ENCODE peak calls at places on chromosome 21, in eight cellular contexts. F, O, V, I, M, Y, L and U are unnamed samples.

GRCh38 chr21:41761211-41762181 is 5.4 kb downstream of the RIPK4 start:
- DNase-seq in F (peak), O (no peak), V (peak), I (peak), M (peak), Y (no peak), L (peak), U (peak)

GRCh38 chr21:25396135-25396711 is 211.1 kb downstream of the MRPL39 start:
- DNase-seq in F (no peak), O (no peak), V (no peak), I (no peak), M (no peak), Y (peak), L (no peak), U (no peak)

GRCh38 chr21:45875881-45876280 is 105.7 kb upstream of the COL6A1 start:
- DNase-seq in F (peak), O (no peak), V (no peak), I (no peak), M (no peak), Y (no peak), L (no peak), U (peak)

GRCh38 chr21:42406201-42406601 is 2.5 kb downstream of the UBASH3A start:
- DNase-seq in F (peak), O (no peak), V (no peak), I (no peak), M (peak), Y (no peak), L (no peak), U (no peak)

GRCh38 chr21:34061983-34062382 is 11.4 kb upstream of the MRPS6 start:
- DNase-seq in F (no peak), O (no peak), V (peak), I (peak), M (peak), Y (peak), L (no peak), U (peak)

GRCh38 chr21:14405225-14405624 is 22.3 kb upstream of the HSPA13 start:
- DNase-seq in F (no peak), O (no peak), V (peak), I (no peak), M (no peak), Y (no peak), L (no peak), U (no peak)

GRCh38 chr21:46128983-46129571 is 26.3 kb downstream of the FTCD start:
- DNase-seq in F (peak), O (no peak), V (no peak), I (no peak), M (no peak), Y (no peak), L (no peak), U (no peak)

GRCh38 chr21:40173833-40174232 is 306.6 kb downstream of the PCP4 start:
- DNase-seq in F (no peak), O (no peak), V (peak), I (peak), M (no peak), Y (no peak), L (no peak), U (peak)

GRCh38 chr21:45264146-45264918 is 23.4 kb downstream of the POFUT2 start:
- DNase-seq in F (no peak), O (no peak), V (no peak), I (peak), M (no peak), Y (no peak), L (no peak), U (peak)

GRCh38 chr21:30434033-30434631 is 4.1 kb downstream of the KRTAP13-4 start:
- DNase-seq in F (no peak), O (no peak), V (peak), I (peak), M (peak), Y (peak), L (no peak), U (peak)

GRCh38 chr21:46092811-46093667 is 4.9 kb upstream of the COL6A2 start:
- DNase-seq in F (peak), O (no peak), V (no peak), I (peak), M (no peak), Y (no peak), L (no peak), U (peak)

GRCh38 chr21:20774737-20775136 is 223.5 kb upstream of the NCAM2 start:
- DNase-seq in F (no peak), O (no peak), V (no peak), I (no peak), M (no peak), Y (no peak), L (no peak), U (no peak)

GRCh38 chr21:16046625-16047340 is 317.0 kb downstream of the USP25 start:
- DNase-seq in F (no peak), O (no peak), V (no peak), I (no peak), M (no peak), Y (no peak), L (no peak), U (no peak)

GRCh38 chr21:17612023-17612564 is 607 bp downstream of the BTG3 start:
- DNase-seq in F (peak), O (no peak), V (peak), I (peak), M (peak), Y (peak), L (no peak), U (peak)

GRCh38 chr21:17612565-17613241 is at the start of gene BTG3:
- DNase-seq in F (peak), O (peak), V (peak), I (peak), M (peak), Y (peak), L (peak), U (peak)

GRCh38 chr21:17609681-17610080 is 3.0 kb downstream of the BTG3 start:
- DNase-seq in F (no peak), O (no peak), V (no peak), I (no peak), M (no peak), Y (no peak), L (no peak), U (no peak)

GRCh38 chr21:17611414-17612022 is 1.2 kb downstream of the BTG3 start:
- DNase-seq in F (peak), O (peak), V (peak), I (peak), M (peak), Y (peak), L (peak), U (peak)

GRCh38 chr21:17610862-17611261 is 1.8 kb downstream of the BTG3 start:
- DNase-seq in F (no peak), O (no peak), V (peak), I (no peak), M (peak), Y (no peak), L (no peak), U (no peak)
- H3K4me3 ChIP-seq in F (peak), O (peak), V (peak), I (peak), M (peak), Y (peak), L (peak), U (no peak)

GRCh38 chr21:28325618-28326017 is 667.1 kb downstream of the LTN1 start:
- DNase-seq in F (no peak), O (no peak), V (no peak), I (peak), M (no peak), Y (no peak), L (no peak), U (peak)
- H3K4me3 ChIP-seq in F (no peak), O (no peak), V (no peak), I (peak), M (no peak), Y (no peak), L (no peak), U (no peak)

GRCh38 chr21:35527358-35527757 is 478.3 kb upstream of the RUNX1 start:
- DNase-seq in F (no peak), O (no peak), V (no peak), I (no peak), M (no peak), Y (no peak), L (no peak), U (no peak)

GRCh38 chr21:35525443-35525842 is 476.3 kb upstream of the RUNX1 start:
- DNase-seq in F (no peak), O (no peak), V (peak), I (no peak), M (no peak), Y (no peak), L (no peak), U (no peak)

GRCh38 chr21:35530726-35531125 is 481.6 kb upstream of the RUNX1 start:
- DNase-seq in F (no peak), O (no peak), V (peak), I (no peak), M (peak), Y (no peak), L (no peak), U (no peak)

GRCh38 chr21:35529141-35529863 is 480.2 kb upstream of the RUNX1 start:
- DNase-seq in F (no peak), O (no peak), V (peak), I (no peak), M (peak), Y (peak), L (no peak), U (no peak)

DNA sequence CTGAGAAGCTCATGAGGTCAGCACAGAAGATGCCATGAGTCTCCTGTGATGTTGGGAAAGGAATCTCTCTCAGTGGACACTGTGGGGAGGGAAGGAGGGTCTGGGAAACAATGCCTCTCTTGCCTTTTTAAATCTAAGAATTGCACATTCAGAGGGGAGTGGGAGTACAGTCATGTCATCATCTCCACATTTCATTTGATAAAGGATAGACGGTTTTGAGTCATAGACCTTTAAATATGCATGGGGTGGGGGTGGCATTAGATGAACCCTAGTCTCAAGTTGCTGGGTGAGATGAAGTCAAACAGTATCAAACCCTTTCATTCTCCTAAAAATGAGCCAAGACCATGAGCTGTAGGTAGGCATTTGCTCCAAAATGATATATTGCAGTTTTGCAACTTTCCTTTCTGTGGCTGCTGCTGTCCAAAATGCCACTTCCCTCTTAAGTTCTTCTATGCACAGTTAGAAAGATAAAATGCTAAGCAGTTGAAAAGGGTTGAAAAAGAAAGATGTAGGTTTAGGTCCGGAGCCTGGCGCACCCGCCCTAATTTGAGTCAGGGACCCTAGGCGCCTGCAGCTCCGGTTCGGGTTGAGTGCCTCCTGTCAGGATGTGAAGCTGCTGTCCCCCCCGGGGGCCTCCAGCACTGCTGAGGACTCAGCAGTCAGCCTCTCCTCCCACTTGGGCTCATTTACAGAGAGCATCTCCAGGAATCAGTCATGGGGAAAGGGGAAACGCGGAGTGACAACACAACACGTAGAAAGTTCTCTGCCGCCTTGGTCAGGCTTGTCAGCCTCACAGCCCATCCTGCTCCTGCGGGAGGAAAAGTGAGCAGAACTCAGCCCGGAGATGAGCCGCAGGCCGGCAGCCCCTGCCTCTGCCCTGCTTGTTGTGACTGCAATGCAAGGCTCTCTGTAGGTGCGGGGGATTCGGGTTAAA is 479.3 kb upstream of the RUNX1 start:
- DNase-seq in F (peak), O (no peak), V (peak), I (no peak), M (no peak), Y (peak), L (no peak), U (no peak)
- H3K4me3 ChIP-seq in F (peak), O (no peak), V (peak), I (no peak), M (peak), Y (peak), L (peak), U (no peak)

GRCh38 chr21:38989745-38990423 is 184.2 kb downstream of the ETS2 start:
- DNase-seq in F (no peak), O (peak), V (no peak), I (no peak), M (no peak), Y (no peak), L (no peak), U (no peak)
- H3K4me3 ChIP-seq in F (no peak), O (peak), V (no peak), I (no peak), M (no peak), Y (no peak), L (no peak), U (no peak)

GRCh38 chr21:37916795-37917142 is 512 bp upstream of the KCNJ6 start:
- DNase-seq in F (no peak), O (no peak), V (no peak), I (peak), M (no peak), Y (no peak), L (no peak), U (peak)
- H3K4me3 ChIP-seq in F (no peak), O (peak), V (no peak), I (peak), M (no peak), Y (no peak), L (no peak), U (peak)

GRCh38 chr21:35357041-35357780 is 308.1 kb upstream of the RUNX1 start:
- DNase-seq in F (no peak), O (no peak), V (no peak), I (no peak), M (no peak), Y (no peak), L (no peak), U (no peak)

GRCh38 chr21:35360870-35361570 is 311.9 kb upstream of the RUNX1 start:
- DNase-seq in F (no peak), O (no peak), V (no peak), I (no peak), M (no peak), Y (no peak), L (no peak), U (no peak)

GRCh38 chr21:35359076-35359475 is 310.0 kb upstream of the RUNX1 start:
- DNase-seq in F (no peak), O (no peak), V (no peak), I (no peak), M (no peak), Y (no peak), L (no peak), U (no peak)

GRCh38 chr21:35354078-35354477 is 305.0 kb upstream of the RUNX1 start:
- DNase-seq in F (no peak), O (no peak), V (no peak), I (no peak), M (no peak), Y (no peak), L (no peak), U (no peak)

GRCh38 chr21:35358008-35358407 is 308.9 kb upstream of the RUNX1 start:
- DNase-seq in F (no peak), O (no peak), V (no peak), I (no peak), M (no peak), Y (no peak), L (no peak), U (no peak)
- H3K4me3 ChIP-seq in F (no peak), O (no peak), V (no peak), I (no peak), M (no peak), Y (no peak), L (no peak), U (no peak)